ENCODE peak calls at places on chromosomes 5 and 9, in seven cellular contexts. R is anterior cingulate cortex; L is tibial nerve; Q is HTR-8/SVneo; T is CD4-positive, alpha-beta T cell; O is activated CD4-positive, alpha-beta T cell treated with anti-CD3 and anti-CD28 coated beads, Interleukin-2, amount 50 U/mL, for 48 hours; C is esophagus muscularis mucosa. X is an unnamed sample.

GRCh38 chr5:82793808-82794419 is 283.3 kb downstream of the TMEM167A start:
- DNase-seq in O (peak), R (no peak), Q (peak), L (peak), C (no peak), T (peak), X (peak)

GRCh38 chr5:68646142-68646541 is 430.6 kb downstream of the PIK3R1 start:
- DNase-seq in Q (no peak), T (no peak), C (no peak), O (no peak), R (no peak), L (no peak), X (no peak)

GRCh38 chr5:106121972-106122605 is 1548.6 kb downstream of the EFNA5 start:
- DNase-seq in T (no peak), L (no peak), Q (peak), R (no peak), O (peak), C (no peak), X (no peak)

GRCh38 chr5:71932649-71933338 is 174.5 kb upstream of the MAP1B start:
- DNase-seq in T (no peak), C (peak), O (no peak), L (peak), R (peak), Q (peak), X (no peak)

GRCh38 chr9:99249619-99250018 is 27.5 kb downstream of the SEC61B start:
- DNase-seq in C (no peak), L (no peak), T (no peak), O (peak), R (no peak), Q (no peak), X (no peak)

GRCh38 chr5:14201325-14202061 is 58.4 kb downstream of the TRIO start:
- DNase-seq in O (no peak), C (no peak), T (no peak), R (no peak), Q (no peak), L (no peak), X (no peak)

GRCh38 chr9:72150653-72151052 is 1.4 kb downstream of the GDA start:
- DNase-seq in C (no peak), L (no peak), T (no peak), Q (no peak), R (no peak), O (no peak), X (no peak)

GRCh38 chr9:81871695-81872094 is 56.5 kb upstream of the SPATA31D4 start:
- DNase-seq in T (no peak), R (no peak), Q (peak), O (no peak), L (no peak), C (no peak), X (no peak)

GRCh38 chr9:115757461-115757860 is 396.1 kb upstream of the PAPPA start:
- DNase-seq in R (no peak), O (no peak), T (no peak), C (no peak), Q (no peak), L (no peak), X (no peak)

GRCh38 chr5:117954341-117954740 is 1034.0 kb downstream of the DTWD2 start:
- DNase-seq in L (no peak), Q (no peak), R (no peak), C (no peak), T (no peak), O (no peak), X (no peak)

GRCh38 chr5:96344678-96345612 is 88.1 kb downstream of the PCSK1 start:
- DNase-seq in T (peak), O (no peak), R (no peak), C (no peak), Q (peak), L (peak), X (no peak)

GRCh38 chr9:74132986-74133385 is 364.1 kb upstream of the RORB start:
- DNase-seq in Q (no peak), R (no peak), C (no peak), O (no peak), T (no peak), L (no peak), X (no peak)

GRCh38 chr9:126057461-126057860 is 269.2 kb upstream of the MVB12B start:
- DNase-seq in R (no peak), C (no peak), O (no peak), Q (no peak), T (no peak), L (no peak), X (no peak)

GRCh38 chr5:93894471-93895354 is 153.3 kb upstream of the POU5F2 start:
- DNase-seq in O (no peak), C (no peak), Q (no peak), R (no peak), T (no peak), L (no peak), X (no peak)

GRCh38 chr5:52498607-52499006 is 289.1 kb upstream of the ITGA1 start:
- DNase-seq in O (no peak), T (no peak), L (no peak), Q (no peak), R (no peak), C (no peak), X (no peak)

GRCh38 chr5:133293953-133294352 is 242.1 kb downstream of the HSPA4 start:
- DNase-seq in L (no peak), Q (no peak), T (no peak), O (no peak), R (no peak), C (no peak), X (no peak)

GRCh38 chr5:102223542-102224444 is 72.3 kb downstream of the SLCO4C1 start:
- DNase-seq in L (no peak), Q (peak), C (no peak), O (no peak), R (no peak), T (no peak), X (peak)

GRCh38 chr5:151571270-151572173 is 19.6 kb downstream of the FAT2 start:
- DNase-seq in Q (no peak), O (no peak), T (no peak), C (no peak), R (no peak), L (no peak), X (no peak)

GRCh38 chr5:8456846-8457186 is 587.9 kb downstream of the MTRR start:
- DNase-seq in Q (no peak), L (no peak), O (no peak), T (no peak), R (no peak), C (no peak), X (no peak)

GRCh38 chr5:141559481-141559880 is 59.3 kb downstream of the DIAPH1 start:
- DNase-seq in Q (no peak), T (no peak), O (no peak), R (no peak), C (no peak), L (no peak), X (no peak)

GRCh38 chr5:168609806-168610482 is 30.8 kb upstream of the PANK3 start:
- DNase-seq in R (no peak), L (no peak), T (no peak), Q (no peak), O (no peak), C (no peak), X (no peak)

GRCh38 chr9:121863931-121864330 is 212.5 kb downstream of the DAB2IP start:
- DNase-seq in C (no peak), O (no peak), Q (no peak), T (no peak), R (no peak), L (no peak), X (no peak)

GRCh38 chr9:111038336-111039202 is at the start of gene LPAR1:
- DNase-seq in T (no peak), C (no peak), Q (no peak), R (peak), O (no peak), L (peak), X (no peak)

GRCh38 chr5:154046486-154046885 is 7.7 kb downstream of the MFAP3 start:
- DNase-seq in O (no peak), Q (no peak), R (no peak), T (no peak), L (no peak), C (no peak), X (no peak)

GRCh38 chr5:135219868-135220267 is 179.2 kb downstream of the MACROH2A1 start:
- DNase-seq in T (no peak), C (peak), O (no peak), Q (no peak), R (no peak), L (no peak), X (no peak)

GRCh38 chr5:150653145-150653761 is 7.8 kb upstream of the MYOZ3 start:
- DNase-seq in L (no peak), R (no peak), C (no peak), T (no peak), Q (no peak), O (no peak), X (no peak)

GRCh38 chr9:109901191-109901590 is 121.2 kb downstream of the PALM2AKAP2 start:
- DNase-seq in O (no peak), T (no peak), Q (no peak), L (no peak), C (no peak), R (no peak), X (no peak)

GRCh38 chr5:89028579-89029272 is 145.7 kb upstream of the MEF2C start:
- DNase-seq in L (no peak), R (no peak), C (no peak), Q (no peak), O (no peak), T (no peak), X (no peak)

GRCh38 chr5:163915481-163915961 is 410.1 kb downstream of the MAT2B start:
- DNase-seq in R (no peak), L (no peak), C (no peak), Q (peak), O (no peak), T (no peak), X (no peak)

X was measured in CD8-positive, alpha-beta memory T cell.